ENCODE peak calls at places on chromosomes 12 and 14, in eight cellular contexts. D, C, E, G, F, V, Q and L are unnamed samples.
A peak's percentile ranks its signal among the peaks of the same experiment; 100 is the strongest.

GRCh38 chr12:110582286-110583136 is 607 bp downstream of the PPTC7 start:
- DNase-seq in V (peak; percentile 66), D (peak; percentile 74), F (peak; percentile 57), C (peak; percentile 85), Q (peak; percentile 83), G (peak; percentile 84), E (peak; percentile 62), L (peak; percentile 86)

GRCh38 chr14:65478596-65478995 is 66.1 kb downstream of the FUT8 start:
- DNase-seq in V (no peak), Q (no peak), F (no peak), E (no peak), C (no peak), D (peak; percentile 74), G (no peak), L (peak; percentile 15)

GRCh38 chr12:104573-105081 is 38.1 kb downstream of the IQSEC3 start:
- DNase-seq in Q (no peak), G (no peak), D (peak; percentile 14), C (no peak), F (no peak), E (no peak), V (no peak), L (peak; percentile 40)

GRCh38 chr12:109879332-109880048 is 851 bp downstream of the GLTP start:
- DNase-seq in D (peak; percentile 46), Q (no peak), V (no peak), C (no peak), F (peak; percentile 31), G (no peak), E (peak; percentile 37), L (no peak)

GRCh38 chr12:118125743-118126118 is 10.2 kb upstream of the PEBP1 start:
- DNase-seq in D (no peak), Q (peak; percentile 4), E (no peak), C (no peak), F (no peak), V (no peak), G (no peak), L (no peak)

GRCh38 chr12:79001404-79001803 is 136.8 kb downstream of the SYT1 start:
- DNase-seq in G (no peak), Q (no peak), E (no peak), D (no peak), F (no peak), V (no peak), C (no peak), L (no peak)

GRCh38 chr12:12642916-12643315 is 31.2 kb downstream of the CREBL2 start:
- DNase-seq in C (no peak), F (no peak), G (no peak), Q (no peak), D (no peak), V (no peak), E (no peak), L (no peak)

GRCh38 chr12:25249951-25250738 is 584 bp downstream of the KRAS start:
- DNase-seq in V (peak; percentile 47), G (peak; percentile 77), F (peak; percentile 30), D (peak; percentile 55), E (peak; percentile 68), C (peak; percentile 79), Q (peak; percentile 75), L (no peak)

GRCh38 chr14:74085828-74086227 is 1.1 kb downstream of the LIN52 start:
- DNase-seq in E (no peak), Q (no peak), V (no peak), G (no peak), F (no peak), C (no peak), D (peak; percentile 3), L (no peak)

GRCh38 chr14:56057071-56057865 is 60.9 kb upstream of the PELI2 start:
- DNase-seq in D (no peak), Q (no peak), E (peak; percentile 67), C (no peak), F (no peak), G (no peak), V (no peak), L (no peak)

GRCh38 chr12:131991816-131992430 is 42.2 kb downstream of the EP400 start:
- DNase-seq in V (no peak), Q (no peak), G (no peak), E (no peak), C (no peak), F (no peak), D (no peak), L (no peak)

GRCh38 chr14:92105845-92106094 is 612 bp downstream of the ATXN3 start:
- DNase-seq in G (peak; percentile 79), Q (peak; percentile 60), D (peak; percentile 77), C (peak; percentile 67), E (no peak), F (peak; percentile 29), V (peak; percentile 55), L (no peak)

GRCh38 chr12:101642115-101643067 is 47.6 kb downstream of the MYBPC1 start:
- DNase-seq in D (no peak), E (peak; percentile 76), F (peak; percentile 6), Q (peak; percentile 34), G (peak; percentile 49), C (peak; percentile 59), V (no peak), L (peak; percentile 7)

GRCh38 chr12:32874083-32874482 is 22.5 kb downstream of the PKP2 start:
- DNase-seq in V (no peak), Q (no peak), G (no peak), D (no peak), F (no peak), E (no peak), C (no peak), L (no peak)

GRCh38 chr14:74667758-74668157 is 45.1 kb downstream of the AREL1 start:
- DNase-seq in D (peak; percentile 54), V (no peak), F (no peak), E (no peak), C (no peak), Q (no peak), G (no peak), L (no peak)

GRCh38 chr12:54173066-54173726 is 15.6 kb downstream of the SMUG1 start:
- DNase-seq in F (peak; percentile 21), C (peak; percentile 50), V (peak; percentile 53), D (peak; percentile 76), G (peak; percentile 63), Q (no peak), E (no peak), L (no peak)

GRCh38 chr14:31930493-31931225 is 146.4 kb upstream of the ARHGAP5 start:
- DNase-seq in C (no peak), Q (no peak), D (peak; percentile 91), G (no peak), F (no peak), V (no peak), E (no peak), L (no peak)

GRCh38 chr14:105898482-105899010 is 372.2 kb downstream of the TMEM121 start:
- DNase-seq in E (no peak), V (no peak), C (no peak), Q (no peak), G (peak; percentile 37), F (no peak), D (no peak), L (no peak)

GRCh38 chr14:61334197-61334701 is 12.9 kb downstream of the PRKCH start:
- DNase-seq in V (no peak), D (no peak), E (no peak), Q (no peak), C (no peak), F (no peak), G (no peak), L (no peak)
- H3K27ac ChIP-seq in V (peak overlapping the region; percentile 40), D (no peak overlapping the region), E (no peak overlapping the region), Q (peak overlapping the region; percentile 29), C (peak overlapping the region; percentile 58), F (no peak overlapping the region), G (no peak overlapping the region), L (peak overlapping the region; percentile 94)

GRCh38 chr14:44910826-44911225 is 50.9 kb downstream of the KLHL28 start:
- DNase-seq in D (no peak), F (no peak), V (no peak), C (no peak), Q (no peak), E (no peak), G (no peak), L (no peak)
- H3K27ac ChIP-seq in D (no peak overlapping the region), F (no peak overlapping the region), V (no peak overlapping the region), C (no peak overlapping the region), Q (no peak overlapping the region), E (no peak overlapping the region), G (no peak overlapping the region), L (no peak overlapping the region)

DNA sequence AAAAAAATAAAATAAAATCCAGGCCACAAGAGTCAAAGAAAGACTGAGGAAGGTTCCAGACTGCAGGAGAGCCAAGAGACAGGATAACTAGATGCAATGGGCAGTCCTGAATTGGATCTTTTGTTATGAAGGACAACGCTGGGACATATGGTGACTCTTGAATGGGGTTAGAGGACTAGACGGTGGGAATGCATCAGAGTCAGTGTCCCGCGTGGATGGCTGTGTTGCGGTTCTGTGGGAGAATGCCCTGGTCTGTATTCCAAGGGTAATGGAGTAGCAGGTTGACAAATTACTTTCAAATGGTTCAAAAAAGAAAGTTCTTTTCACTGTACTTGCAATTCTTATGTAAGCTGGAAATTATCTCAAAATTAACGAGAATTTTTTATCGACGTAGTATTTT is 20.1 kb downstream of the SSH1 start:
- DNase-seq in F (no peak), V (no peak), G (peak; percentile 2), Q (no peak), E (no peak), C (peak; percentile 7), D (no peak), L (no peak)
- H3K27ac ChIP-seq in F (peak overlapping the region; percentile 81), V (peak overlapping the region; percentile 86), G (peak overlapping the region; percentile 97), Q (peak overlapping the region; percentile 94), E (no peak overlapping the region), C (peak overlapping the region; percentile 86), D (peak overlapping the region; percentile 100), L (no peak overlapping the region)

GRCh38 chr12:117032593-117033381 is 66.4 kb downstream of the TESC start:
- DNase-seq in V (no peak), G (no peak), C (no peak), Q (peak; percentile 20), E (no peak), F (no peak), D (peak; percentile 66), L (no peak)

GRCh38 chr12:117033382-117034045 is 65.7 kb downstream of the TESC start:
- DNase-seq in D (no peak), G (no peak), Q (peak; percentile 33), V (no peak), E (no peak), C (no peak), F (peak; percentile 53), L (no peak)

GRCh38 chr12:117030187-117030896 is 68.9 kb downstream of the TESC start:
- DNase-seq in E (no peak), D (no peak), Q (no peak), C (no peak), V (peak; percentile 4), F (no peak), G (no peak), L (no peak)

GRCh38 chr12:117034249-117034648 is 65.0 kb downstream of the TESC start:
- DNase-seq in Q (peak; percentile 12), D (no peak), C (no peak), G (no peak), F (no peak), V (no peak), E (no peak), L (no peak)

DNA sequence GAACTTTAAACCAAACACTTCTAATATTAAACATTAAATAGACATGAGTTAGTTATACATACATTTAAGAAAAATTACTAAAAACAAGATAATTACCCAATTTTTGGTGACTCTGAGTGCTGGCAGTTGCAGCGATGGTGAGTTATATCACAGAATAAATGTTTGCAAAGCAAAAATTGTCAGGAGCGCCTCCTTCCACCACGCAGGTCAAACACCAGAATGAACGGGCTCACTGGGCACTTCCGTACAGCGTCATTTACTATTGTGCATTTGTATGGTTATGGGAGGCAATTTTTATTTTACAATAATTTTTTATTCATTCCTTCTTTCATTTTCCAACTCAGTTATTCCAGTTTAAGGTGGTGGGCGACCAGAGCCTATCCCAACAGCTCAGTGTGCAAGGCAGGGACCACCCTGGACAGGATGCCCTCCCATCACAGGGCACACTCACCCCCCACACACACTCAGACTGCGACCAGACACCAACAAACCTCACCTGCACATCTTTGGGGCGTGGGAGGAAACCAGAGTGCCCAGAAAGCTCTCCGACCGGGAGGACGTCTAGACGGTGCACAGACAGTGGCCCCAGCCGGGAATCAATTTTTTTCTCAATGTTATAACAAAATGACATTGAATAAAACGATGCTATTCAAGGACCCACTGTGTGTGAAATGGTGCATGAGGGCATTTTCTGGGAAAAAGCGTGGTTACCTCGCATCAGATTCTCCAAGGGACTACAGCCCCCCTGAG is 67.2 kb downstream of the TESC start:
- DNase-seq in Q (no peak), D (no peak), F (no peak), G (no peak), E (no peak), C (no peak), V (peak; percentile 5), L (no peak)
- H3K27ac ChIP-seq in Q (no peak overlapping the region), D (no peak overlapping the region), F (no peak overlapping the region), G (no peak overlapping the region), E (no peak overlapping the region), C (no peak overlapping the region), V (no peak overlapping the region), L (no peak overlapping the region)